ENCODE peak calls at places on chromosomes 12 and 14, in six cellular contexts. J is GM12878, D is HepG2, O is K562, N is H1, R is GM12892. U is an unnamed sample.
A peak's percentile ranks its signal among the peaks of the same experiment; 100 is the strongest.

GRCh38 chr12:120571299-120571698 is 9.9 kb downstream of the POP5 start:
- DNase-seq in J (no peak), D (no peak), O (no peak), N (no peak), R (no peak), U (no peak)

GRCh38 chr12:42135264-42135814 is 9.3 kb downstream of the GXYLT1 start:
- DNase-seq in J (no peak), D (no peak), O (no peak), N (no peak), R (no peak), U (no peak)

GRCh38 chr12:21823581-21823980 is 49.1 kb upstream of the KCNJ8 start:
- DNase-seq in J (no peak), D (no peak), O (no peak), N (no peak), R (no peak), U (no peak)

GRCh38 chr14:100271247-100271939 is 32.4 kb downstream of the YY1 start:
- DNase-seq in J (no peak), D (peak; percentile 66), O (no peak), N (no peak), R (no peak), U (no peak)

GRCh38 chr14:22558221-22558913 is 30.7 kb downstream of the DAD1 start:
- DNase-seq in J (no peak), D (peak; percentile 53), O (peak; percentile 20), N (no peak), R (no peak), U (no peak)

GRCh38 chr14:50762001-50762930 is 68.7 kb downstream of the NIN start:
- DNase-seq in J (no peak), D (no peak), O (no peak), N (no peak), R (no peak), U (no peak)

GRCh38 chr14:36663404-36664321 is 2.0 kb downstream of the PAX9 start:
- DNase-seq in J (no peak), D (no peak), O (no peak), N (no peak), R (no peak), U (no peak)

GRCh38 chr14:50082308-50082742 is 34.0 kb downstream of the VCPKMT start:
- DNase-seq in J (no peak), D (no peak), O (no peak), N (no peak), R (no peak), U (no peak)

GRCh38 chr12:50568338-50569155 is 63.8 kb downstream of the DIP2B start:
- DNase-seq in J (no peak), D (no peak), O (no peak), N (no peak), R (no peak), U (no peak)

GRCh38 chr14:57485635-57486034 is 8.0 kb downstream of the CCDC198 start:
- DNase-seq in J (no peak), D (no peak), O (no peak), N (no peak), R (no peak), U (peak; percentile 12)

GRCh38 chr12:90921536-90921935 is 33.4 kb downstream of the CCER1 start:
- DNase-seq in J (no peak), D (no peak), O (no peak), N (no peak), R (no peak), U (no peak)

GRCh38 chr12:90925562-90925961 is 29.4 kb downstream of the CCER1 start:
- DNase-seq in J (no peak), D (no peak), O (no peak), N (no peak), R (no peak), U (no peak)

DNA sequence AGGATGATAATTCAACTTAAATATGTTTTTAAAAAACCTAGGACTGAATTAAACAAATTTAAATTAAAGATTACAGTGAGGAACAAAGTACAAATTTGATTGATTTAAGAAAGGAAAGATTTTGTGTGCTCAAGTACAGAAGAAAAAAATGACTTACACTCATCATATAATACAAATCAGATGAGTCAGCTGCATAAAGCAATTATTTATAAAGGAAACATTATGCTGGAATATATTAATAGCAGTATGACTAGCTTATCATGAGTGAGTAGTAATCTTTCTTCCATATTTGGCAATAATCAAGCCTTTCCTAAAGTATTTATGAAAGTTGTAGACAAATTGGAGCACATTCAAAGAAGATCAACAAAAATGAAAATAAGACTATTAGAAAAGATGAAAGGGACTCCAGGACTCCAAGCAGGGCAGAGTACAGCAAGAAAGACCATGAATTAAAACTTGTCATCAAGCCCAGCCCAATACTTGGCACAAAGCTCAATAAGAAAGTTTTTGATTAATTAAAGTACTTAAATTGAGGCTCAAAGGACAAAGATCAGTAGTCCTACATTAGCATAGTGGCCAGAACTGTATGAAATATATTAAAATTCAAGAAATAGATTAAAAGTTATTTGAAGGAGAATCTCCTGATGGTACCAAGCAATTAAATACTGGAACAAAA is 32.8 kb downstream of the CCER1 start:
- DNase-seq in J (no peak), D (no peak), O (no peak), N (no peak), R (no peak), U (no peak)
- TF ChIP-seq TAF1 in J (no peak), D (no peak), O (no peak), N (no peak), R (no peak), U (no peak)

DNA sequence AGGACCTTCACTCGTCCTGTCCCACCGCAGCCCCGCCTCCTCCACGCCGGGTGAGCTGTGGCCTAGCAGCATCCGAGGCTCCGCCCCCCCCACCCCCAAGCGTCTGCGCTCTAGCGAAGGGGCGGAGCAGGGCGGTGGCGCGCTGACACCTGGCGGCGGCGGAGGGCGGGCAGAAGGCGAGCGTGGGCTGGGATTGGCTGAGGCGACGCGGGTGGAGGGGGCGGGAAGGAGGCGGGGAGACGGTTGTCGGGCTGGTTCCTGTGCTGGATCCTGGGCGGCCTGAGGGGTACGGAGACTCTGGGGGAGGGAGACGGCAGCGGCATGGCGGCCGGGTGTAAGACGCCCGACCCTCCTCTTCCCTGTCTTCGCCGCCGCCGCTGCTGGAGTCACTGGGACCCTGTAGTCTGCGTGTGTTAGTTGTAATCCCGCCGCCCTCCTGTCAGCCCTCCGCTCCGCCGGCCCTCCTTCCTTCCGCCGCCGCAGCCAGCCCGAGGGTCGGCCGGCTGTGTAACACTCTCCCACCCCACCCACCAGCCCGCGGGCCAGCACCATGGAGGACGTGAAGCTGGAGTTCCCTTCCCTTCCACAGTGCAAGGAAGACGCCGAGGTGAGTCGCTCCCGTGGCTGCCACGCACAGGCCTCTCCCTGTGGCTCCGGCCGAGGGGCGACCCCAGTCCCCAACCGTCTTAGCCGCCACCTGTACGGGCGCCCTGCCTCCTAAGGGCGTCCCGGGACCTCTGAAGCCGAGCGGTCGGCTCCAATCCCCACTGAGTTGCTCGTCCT is at the start of gene STYX:
- DNase-seq in J (peak; percentile 93), D (peak; percentile 95), O (peak; percentile 87), N (peak; percentile 97), R (peak; percentile 70), U (peak; percentile 66)
- TF ChIP-seq POLR2A in J (peak; percentile 96), D (peak; percentile 89), O (peak; percentile 86), N (peak; percentile 91), R (peak; percentile 95), U (peak; percentile 93)

GRCh38 chr12:62950317-62950716 is 15.4 kb upstream of the PPM1H start:
- DNase-seq in J (no peak), D (no peak), O (no peak), N (no peak), R (no peak), U (no peak)

GRCh38 chr12:62959745-62960144 is 24.8 kb upstream of the PPM1H start:
- DNase-seq in J (no peak), D (no peak), O (no peak), N (no peak), R (no peak), U (no peak)

GRCh38 chr12:62957233-62957953 is 22.4 kb upstream of the PPM1H start:
- DNase-seq in J (no peak), D (peak; percentile 75), O (no peak), N (no peak), R (no peak), U (no peak)

DNA sequence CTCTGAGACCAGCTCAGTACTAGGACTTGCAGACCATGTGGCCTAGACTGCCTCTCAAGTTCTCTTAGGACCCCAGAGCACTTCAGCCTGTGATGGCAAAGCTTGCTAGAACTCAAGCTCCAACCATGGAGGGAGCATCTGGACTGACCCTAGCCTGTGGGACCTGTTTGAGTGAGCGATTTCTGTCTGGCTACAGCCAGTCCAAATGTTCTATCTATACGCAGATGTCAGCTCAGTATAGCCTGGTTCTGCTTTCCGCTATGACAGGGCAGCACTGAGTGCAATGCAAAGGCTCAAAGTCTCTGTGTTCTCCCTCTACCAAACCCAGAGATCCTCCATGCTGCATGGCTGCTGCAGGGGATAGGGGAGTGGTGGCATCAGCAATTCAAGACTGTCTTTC is 20.7 kb upstream of the PPM1H start:
- DNase-seq in J (no peak), D (peak; percentile 12), O (no peak), N (no peak), R (no peak), U (no peak)
- TF ChIP-seq TAF1 in J (no peak), D (no peak), O (no peak), N (no peak), R (no peak), U (no peak)

GRCh38 chr12:109880938-109881337 is 597 bp upstream of the GLTP start:
- DNase-seq in J (no peak), D (no peak), O (no peak), N (no peak), R (no peak), U (no peak)

GRCh38 chr12:109878749-109879148 is 1.6 kb downstream of the GLTP start:
- DNase-seq in J (no peak), D (no peak), O (no peak), N (no peak), R (no peak), U (no peak)

GRCh38 chr12:109879332-109880048 is 851 bp downstream of the GLTP start:
- DNase-seq in J (no peak), D (no peak), O (no peak), N (no peak), R (no peak), U (no peak)

GRCh38 chr12:109881752-109882151 is 1.4 kb upstream of the GLTP start:
- DNase-seq in J (no peak), D (no peak), O (no peak), N (no peak), R (no peak), U (no peak)

GRCh38 chr12:109880049-109880931 is at the start of gene GLTP:
- DNase-seq in J (no peak), D (peak; percentile 58), O (peak; percentile 99), N (peak; percentile 44), R (peak; percentile 97), U (peak; percentile 97)
- TF ChIP-seq POLR2A in J (peak; percentile 75), D (no peak), O (no peak), N (no peak), R (peak; percentile 20), U (no peak)

U was measured in GM12891.